ENCODE peak calls at places on chromosomes 3 and 15, in seven cellular contexts. T, L, A, W, I, P and Q are unnamed samples.
A peak's percentile ranks its signal among the peaks of the same experiment; 100 is the strongest.

GRCh38 chr3:13749063-13749764 is 130.7 kb downstream of the WNT7A start:
- DNase-seq in I (no peak), P (no peak), T (no peak), A (no peak), W (no peak), L (no peak), Q (no peak)

GRCh38 chr3:102715030-102715697 is 280.3 kb downstream of the ZPLD1 start:
- DNase-seq in I (no peak), A (no peak), W (no peak), L (no peak), P (no peak), T (no peak), Q (no peak)

GRCh38 chr3:99751649-99752048 is 66.0 kb upstream of the CMSS1 start:
- DNase-seq in W (no peak), I (no peak), A (no peak), T (no peak), P (no peak), L (no peak), Q (no peak)

GRCh38 chr3:40971191-40972168 is 227.8 kb upstream of the CTNNB1 start:
- DNase-seq in L (peak; percentile 86), I (no peak), A (peak; percentile 84), T (peak; percentile 86), W (no peak), P (peak; percentile 47), Q (no peak)

GRCh38 chr3:12440927-12441326 is 43.4 kb upstream of the TSEN2 start:
- DNase-seq in I (no peak), T (peak; percentile 67), W (no peak), L (no peak), P (no peak), A (peak; percentile 50), Q (no peak)

GRCh38 chr3:192273611-192274010 is 453.7 kb downstream of the FGF12 start:
- DNase-seq in A (no peak), W (no peak), T (no peak), L (no peak), P (no peak), I (no peak), Q (no peak)

GRCh38 chr3:42749753-42750231 is 23.3 kb downstream of the CCDC13 start:
- DNase-seq in L (peak; percentile 45), A (peak; percentile 31), P (peak; percentile 26), T (no peak), I (no peak), W (no peak), Q (no peak)

GRCh38 chr3:46860381-46861292 is 2.6 kb downstream of the MYL3 start:
- DNase-seq in L (peak; percentile 51), P (no peak), W (no peak), I (peak; percentile 35), A (peak; percentile 30), T (peak; percentile 16), Q (no peak)

GRCh38 chr3:188583476-188584161 is 429.7 kb downstream of the LPP start:
- DNase-seq in I (no peak), T (no peak), W (no peak), A (no peak), L (peak; percentile 68), P (no peak), Q (no peak)

GRCh38 chr3:55309336-55309735 is 177.8 kb downstream of the WNT5A start:
- DNase-seq in A (no peak), L (no peak), W (no peak), T (no peak), I (no peak), P (no peak), Q (no peak)

GRCh38 chr3:150447084-150447483 is 39.0 kb downstream of the TSC22D2 start:
- DNase-seq in W (no peak), A (no peak), L (no peak), T (no peak), P (no peak), I (no peak), Q (no peak)

GRCh38 chr15:39269352-39269751 is 311.5 kb upstream of the THBS1 start:
- DNase-seq in I (no peak), A (no peak), W (no peak), T (no peak), P (no peak), L (no peak), Q (no peak)

GRCh38 chr15:88476635-88477038 is 9.1 kb downstream of the MRPS11 start:
- DNase-seq in A (no peak), L (no peak), T (peak; percentile 50), P (peak; percentile 45), I (peak; percentile 19), W (peak; percentile 12), Q (peak; percentile 34)

GRCh38 chr3:157608006-157608405 is 104.8 kb upstream of the VEPH1 start:
- DNase-seq in P (no peak), L (no peak), W (no peak), I (no peak), A (no peak), T (no peak), Q (no peak)

GRCh38 chr3:99865321-99865720 is 47.7 kb downstream of the CMSS1 start:
- DNase-seq in A (no peak), I (no peak), L (no peak), W (no peak), T (no peak), P (no peak), Q (no peak)

GRCh38 chr15:69686626-69687025 is 234.0 kb downstream of the RPLP1 start:
- DNase-seq in T (no peak), W (no peak), I (no peak), L (no peak), A (no peak), P (no peak), Q (no peak)

GRCh38 chr3:55118453-55118852 is 190.6 kb upstream of the LRTM1 start:
- DNase-seq in L (no peak), A (no peak), I (no peak), T (no peak), W (no peak), P (no peak), Q (no peak)

GRCh38 chr15:70998319-70998718 is 105.7 kb downstream of the LRRC49 start:
- DNase-seq in A (no peak), P (no peak), T (no peak), I (no peak), L (no peak), W (no peak), Q (no peak)

GRCh38 chr3:123344175-123344908 is 104.5 kb downstream of the ADCY5 start:
- DNase-seq in T (no peak), I (no peak), W (no peak), A (no peak), L (no peak), P (no peak), Q (no peak)

GRCh38 chr15:50438251-50438650 is 14.0 kb downstream of the USP8 start:
- DNase-seq in P (no peak), L (no peak), A (no peak), T (no peak), I (no peak), W (no peak), Q (no peak)
- H3K36me3 ChIP-seq in P (peaks cover 49% of the 10 kb centered on the region), L (no peaks in the 10 kb centered on the region), A (peaks cover 58% of the 10 kb centered on the region), T (no peaks in the 10 kb centered on the region), I (peaks cover 29% of the 10 kb centered on the region), W (peaks cover 9% of the 10 kb centered on the region), Q (peaks cover 4% of the 10 kb centered on the region)

DNA sequence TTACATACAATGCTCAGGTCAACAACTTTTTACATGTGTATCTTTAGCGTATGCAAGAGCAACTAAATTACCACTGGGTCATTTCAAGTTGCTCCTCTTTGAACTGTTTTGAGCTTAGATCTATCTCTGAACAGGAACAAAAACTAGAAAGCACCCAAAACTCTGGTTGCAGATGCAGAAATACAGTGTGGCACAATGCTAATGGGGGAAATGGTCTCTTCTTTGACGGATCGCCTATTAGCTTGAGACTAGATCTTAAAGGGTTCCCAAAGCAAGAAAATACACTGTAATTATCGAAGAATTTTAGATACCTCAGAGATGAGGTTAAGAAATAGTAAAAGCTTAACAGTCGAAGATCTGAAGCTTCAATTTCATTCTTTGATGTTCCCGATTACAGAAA is 864 bp downstream of the PPP1R2 start:
- DNase-seq in T (no peak), I (no peak), L (no peak), A (no peak), P (no peak), W (peak; percentile 34), Q (no peak)
- H3K4me3 ChIP-seq in T (peak overlapping the region; percentile 78), I (peak overlapping the region; percentile 40), L (peak overlapping the region; percentile 83), A (peak overlapping the region; percentile 92), P (peak overlapping the region; percentile 92), W (peak overlapping the region; percentile 85), Q (peak overlapping the region; percentile 63)

GRCh38 chr3:133606902-133607301 is 33.4 kb downstream of the CDV3 start:
- DNase-seq in P (no peak), I (no peak), L (no peak), W (no peak), A (no peak), T (no peak), Q (no peak)

GRCh38 chr3:133611534-133611933 is 38.0 kb downstream of the CDV3 start:
- DNase-seq in I (no peak), T (no peak), L (no peak), W (no peak), P (no peak), A (no peak), Q (no peak)

GRCh38 chr3:133606342-133606741 is 32.9 kb downstream of the CDV3 start:
- DNase-seq in T (no peak), W (no peak), A (no peak), L (no peak), P (no peak), I (no peak), Q (no peak)

GRCh38 chr3:133610031-133610430 is 36.5 kb downstream of the CDV3 start:
- DNase-seq in P (no peak), A (no peak), T (no peak), L (no peak), I (no peak), W (no peak), Q (no peak)

DNA sequence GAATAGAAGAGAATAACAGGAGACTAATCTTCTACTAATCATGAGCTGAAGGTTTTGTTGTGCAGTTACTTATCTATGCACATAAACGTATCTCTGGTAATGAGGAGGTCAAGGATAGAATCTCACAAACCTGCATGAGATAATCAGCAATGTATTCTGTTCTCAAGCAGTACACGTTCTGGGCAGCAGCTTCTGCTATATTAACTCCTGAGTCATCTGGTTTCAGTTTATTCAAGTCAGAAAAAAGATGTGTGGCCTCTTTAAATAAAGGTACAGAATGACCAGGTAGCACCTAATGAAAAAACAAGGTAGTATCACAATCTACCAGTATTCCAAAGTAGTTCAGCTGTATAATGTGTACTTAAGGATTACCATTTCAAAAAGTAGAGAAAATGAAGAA is 34.9 kb downstream of the CDV3 start:
- DNase-seq in L (no peak), T (no peak), I (no peak), P (no peak), A (no peak), W (no peak), Q (no peak)
- H3K36me3 ChIP-seq in L (no peaks in the 10 kb centered on the region), T (no peaks in the 10 kb centered on the region), I (peaks cover 92% of the 10 kb centered on the region), P (peaks cover 71% of the 10 kb centered on the region), A (peaks cover 77% of the 10 kb centered on the region), W (peaks cover 15% of the 10 kb centered on the region), Q (peaks cover 46% of the 10 kb centered on the region)

DNA sequence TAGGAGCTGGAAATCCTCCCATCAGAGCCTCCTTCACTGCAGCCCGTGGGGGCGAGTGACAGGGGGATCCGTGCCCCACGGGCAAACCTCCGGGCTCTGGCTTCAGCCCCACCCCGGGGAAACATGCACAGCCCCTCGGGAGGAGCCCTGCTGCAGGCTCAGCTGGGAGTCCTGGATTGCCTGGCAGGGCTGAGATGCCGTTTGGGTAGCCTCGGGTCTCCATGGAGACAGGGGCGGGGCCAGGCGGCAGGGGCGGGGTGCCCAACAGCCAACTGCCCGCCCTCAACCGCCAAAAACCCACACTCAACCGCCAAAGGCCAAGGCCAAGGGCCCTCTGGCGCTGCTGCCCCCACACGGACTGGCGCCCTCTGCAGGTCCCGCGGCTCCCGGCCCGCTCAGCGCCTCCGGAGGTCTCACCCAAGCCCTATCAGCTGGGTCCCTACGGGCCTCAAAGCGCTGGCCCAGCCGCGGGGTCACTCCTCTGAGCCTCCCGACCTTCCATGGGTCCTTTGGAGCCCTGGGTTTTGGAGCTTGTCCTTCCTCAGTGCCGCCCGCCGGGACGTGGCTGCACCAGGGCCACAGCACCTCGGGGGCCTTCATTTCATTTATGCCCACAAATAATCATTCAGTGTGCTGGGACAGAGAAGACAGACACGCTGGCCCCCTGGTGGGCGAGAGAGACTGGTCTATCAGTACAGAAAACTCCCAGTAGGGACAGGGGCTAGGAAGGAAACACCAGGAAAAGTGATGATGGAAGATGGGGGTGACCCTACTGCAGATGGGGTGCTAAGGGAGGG is 33.5 kb upstream of the ACAD9 start:
- DNase-seq in L (peak; percentile 91), A (peak; percentile 90), P (peak; percentile 85), I (peak; percentile 36), W (peak; percentile 70), T (peak; percentile 84), Q (peak; percentile 73)
- H3K4me3 ChIP-seq in L (peak overlapping the region; percentile 35), A (peak overlapping the region; percentile 28), P (peak overlapping the region; percentile 48), I (no peak overlapping the region), W (peak overlapping the region; percentile 54), T (peak overlapping the region; percentile 34), Q (peak overlapping the region; percentile 65)